ENCODE peak calls at places on chromosome 17, in ten cellular contexts. One of them, this sample, is unnamed.

GRCh38 chr17:73952498-73953205 is 250.8 kb upstream of the RPL38 start:
- DNase-seq in omental fat pad: no peak
- DNase-seq in NCI-H1105 treated with DMSO at 0.1 percent for 48 hours: no peak
- DNase-seq in T-helper 17 cell: no peak
- DNase-seq in hippocampal formation: peak; percentile 46
- DNase-seq in heart left ventricle: peak; percentile 50
- DNase-seq in HCEC 1CT: no peak
- DNase-seq in lower leg skin: peak; percentile 85
- DNase-seq in body of pancreas: peak; percentile 25
- DNase-seq in activated naive CD8-positive, alpha-beta T cell treated with anti-CD3 and anti-CD28 coated beads, Interleukin-2, amount 50 U/mL, for 16 hours: no peak
- DNase-seq in this sample: no peak

GRCh38 chr17:80388601-80389000 is 26.4 kb upstream of the ENDOV start:
- DNase-seq in omental fat pad: no peak
- DNase-seq in NCI-H1105 treated with DMSO at 0.1 percent for 48 hours: no peak
- DNase-seq in T-helper 17 cell: no peak
- DNase-seq in hippocampal formation: no peak
- DNase-seq in heart left ventricle: no peak
- DNase-seq in HCEC 1CT: no peak
- DNase-seq in lower leg skin: peak; percentile 34
- DNase-seq in body of pancreas: no peak
- DNase-seq in activated naive CD8-positive, alpha-beta T cell treated with anti-CD3 and anti-CD28 coated beads, Interleukin-2, amount 50 U/mL, for 16 hours: no peak
- DNase-seq in this sample: no peak

GRCh38 chr17:51869387-51869786 is 289.1 kb downstream of the CA10 start:
- DNase-seq in omental fat pad: no peak
- DNase-seq in NCI-H1105 treated with DMSO at 0.1 percent for 48 hours: no peak
- DNase-seq in T-helper 17 cell: no peak
- DNase-seq in hippocampal formation: no peak
- DNase-seq in heart left ventricle: no peak
- DNase-seq in HCEC 1CT: no peak
- DNase-seq in lower leg skin: no peak
- DNase-seq in body of pancreas: no peak
- DNase-seq in activated naive CD8-positive, alpha-beta T cell treated with anti-CD3 and anti-CD28 coated beads, Interleukin-2, amount 50 U/mL, for 16 hours: no peak
- DNase-seq in this sample: no peak

GRCh38 chr17:13244511-13244910 is 226.7 kb upstream of the ELAC2 start:
- DNase-seq in omental fat pad: no peak
- DNase-seq in NCI-H1105 treated with DMSO at 0.1 percent for 48 hours: no peak
- DNase-seq in T-helper 17 cell: no peak
- DNase-seq in hippocampal formation: no peak
- DNase-seq in heart left ventricle: no peak
- DNase-seq in HCEC 1CT: no peak
- DNase-seq in lower leg skin: no peak
- DNase-seq in body of pancreas: no peak
- DNase-seq in activated naive CD8-positive, alpha-beta T cell treated with anti-CD3 and anti-CD28 coated beads, Interleukin-2, amount 50 U/mL, for 16 hours: no peak
- DNase-seq in this sample: no peak

GRCh38 chr17:14321476-14321949 is 20.6 kb downstream of the HS3ST3B1 start:
- DNase-seq in omental fat pad: no peak
- DNase-seq in NCI-H1105 treated with DMSO at 0.1 percent for 48 hours: peak; percentile 83
- DNase-seq in T-helper 17 cell: no peak
- DNase-seq in hippocampal formation: no peak
- DNase-seq in heart left ventricle: no peak
- DNase-seq in HCEC 1CT: no peak
- DNase-seq in lower leg skin: no peak
- DNase-seq in body of pancreas: no peak
- DNase-seq in activated naive CD8-positive, alpha-beta T cell treated with anti-CD3 and anti-CD28 coated beads, Interleukin-2, amount 50 U/mL, for 16 hours: no peak
- DNase-seq in this sample: no peak

GRCh38 chr17:39753514-39754160 is 15.9 kb downstream of the GRB7 start:
- DNase-seq in omental fat pad: no peak
- DNase-seq in NCI-H1105 treated with DMSO at 0.1 percent for 48 hours: peak; percentile 58
- DNase-seq in T-helper 17 cell: peak; percentile 67
- DNase-seq in hippocampal formation: no peak
- DNase-seq in heart left ventricle: peak; percentile 72
- DNase-seq in HCEC 1CT: no peak
- DNase-seq in lower leg skin: peak; percentile 90
- DNase-seq in body of pancreas: peak; percentile 50
- DNase-seq in activated naive CD8-positive, alpha-beta T cell treated with anti-CD3 and anti-CD28 coated beads, Interleukin-2, amount 50 U/mL, for 16 hours: peak; percentile 35
- DNase-seq in this sample: no peak

GRCh38 chr17:69951058-69951457 is 124.0 kb upstream of the KCNJ16 start:
- DNase-seq in omental fat pad: no peak
- DNase-seq in NCI-H1105 treated with DMSO at 0.1 percent for 48 hours: no peak
- DNase-seq in T-helper 17 cell: no peak
- DNase-seq in hippocampal formation: no peak
- DNase-seq in heart left ventricle: no peak
- DNase-seq in HCEC 1CT: no peak
- DNase-seq in lower leg skin: no peak
- DNase-seq in body of pancreas: no peak
- DNase-seq in activated naive CD8-positive, alpha-beta T cell treated with anti-CD3 and anti-CD28 coated beads, Interleukin-2, amount 50 U/mL, for 16 hours: no peak
- DNase-seq in this sample: no peak

GRCh38 chr17:4206945-4207344 is 56.8 kb downstream of the ANKFY1 start:
- DNase-seq in omental fat pad: no peak
- DNase-seq in NCI-H1105 treated with DMSO at 0.1 percent for 48 hours: no peak
- DNase-seq in T-helper 17 cell: no peak
- DNase-seq in hippocampal formation: no peak
- DNase-seq in heart left ventricle: no peak
- DNase-seq in HCEC 1CT: peak; percentile 56
- DNase-seq in lower leg skin: peak; percentile 52
- DNase-seq in body of pancreas: no peak
- DNase-seq in activated naive CD8-positive, alpha-beta T cell treated with anti-CD3 and anti-CD28 coated beads, Interleukin-2, amount 50 U/mL, for 16 hours: no peak
- DNase-seq in this sample: peak; percentile 24

GRCh38 chr17:3916013-3916696 is at the start of gene P2RX1:
- DNase-seq in omental fat pad: no peak
- DNase-seq in NCI-H1105 treated with DMSO at 0.1 percent for 48 hours: no peak
- DNase-seq in T-helper 17 cell: no peak
- DNase-seq in hippocampal formation: no peak
- DNase-seq in heart left ventricle: peak; percentile 48
- DNase-seq in HCEC 1CT: no peak
- DNase-seq in lower leg skin: no peak
- DNase-seq in body of pancreas: peak; percentile 42
- DNase-seq in activated naive CD8-positive, alpha-beta T cell treated with anti-CD3 and anti-CD28 coated beads, Interleukin-2, amount 50 U/mL, for 16 hours: no peak
- DNase-seq in this sample: no peak

GRCh38 chr17:64125937-64126336 is 4.0 kb downstream of the ERN1 start:
- DNase-seq in omental fat pad: no peak
- DNase-seq in NCI-H1105 treated with DMSO at 0.1 percent for 48 hours: no peak
- DNase-seq in T-helper 17 cell: no peak
- DNase-seq in hippocampal formation: no peak
- DNase-seq in heart left ventricle: no peak
- DNase-seq in HCEC 1CT: no peak
- DNase-seq in lower leg skin: no peak
- DNase-seq in body of pancreas: no peak
- DNase-seq in activated naive CD8-positive, alpha-beta T cell treated with anti-CD3 and anti-CD28 coated beads, Interleukin-2, amount 50 U/mL, for 16 hours: no peak
- DNase-seq in this sample: no peak

GRCh38 chr17:78032166-78032565 is 73.7 kb downstream of the TNRC6C start:
- DNase-seq in omental fat pad: no peak
- DNase-seq in NCI-H1105 treated with DMSO at 0.1 percent for 48 hours: no peak
- DNase-seq in T-helper 17 cell: no peak
- DNase-seq in hippocampal formation: no peak
- DNase-seq in heart left ventricle: no peak
- DNase-seq in HCEC 1CT: peak; percentile 61
- DNase-seq in lower leg skin: no peak
- DNase-seq in body of pancreas: no peak
- DNase-seq in activated naive CD8-positive, alpha-beta T cell treated with anti-CD3 and anti-CD28 coated beads, Interleukin-2, amount 50 U/mL, for 16 hours: no peak
- DNase-seq in this sample: no peak